ENCODE peak calls at places on chromosome 20, in six cellular contexts. H, K, P, V, F and R are unnamed samples.
A peak's percentile ranks its signal among the peaks of the same experiment; 100 is the strongest.

GRCh38 chr20:49388790-49389189 is 93.7 kb downstream of the KCNB1 start:
- DNase-seq in P (no peak), V (no peak), F (no peak), K (no peak), H (no peak), R (no peak)

GRCh38 chr20:44057698-44058675 is 129.0 kb downstream of the JPH2 start:
- DNase-seq in K (peak; percentile 52), H (no peak), F (no peak), V (no peak), P (no peak), R (no peak)

GRCh38 chr20:57654998-57655811 is 35.0 kb upstream of the ZBP1 start:
- DNase-seq in K (peak; percentile 73), P (no peak), V (no peak), F (no peak), H (no peak), R (no peak)

GRCh38 chr20:54555150-54555549 is 79.8 kb downstream of the DOK5 start:
- DNase-seq in P (no peak), F (no peak), K (no peak), V (no peak), H (no peak), R (no peak)

GRCh38 chr20:30503992-30504570 is 753.4 kb upstream of the DEFB115 start:
- DNase-seq in P (no peak), F (no peak), K (no peak), H (no peak), V (no peak), R (no peak)

GRCh38 chr20:15965165-15965564 is 608.1 kb downstream of the KIF16B start:
- DNase-seq in P (no peak), K (no peak), V (no peak), F (no peak), H (no peak), R (no peak)

GRCh38 chr20:50111120-50111828 is 1.7 kb downstream of the UBE2V1 start:
- DNase-seq in H (no peak), V (no peak), F (no peak), K (no peak), P (no peak), R (peak; percentile 63)

GRCh38 chr20:45892828-45893500 is 1.8 kb downstream of the CTSA start:
- DNase-seq in P (no peak), H (no peak), F (no peak), V (peak; percentile 22), K (no peak), R (peak; percentile 10)

GRCh38 chr20:1320016-1320415 is 8.9 kb downstream of the SDCBP2 start:
- DNase-seq in V (no peak), K (no peak), F (no peak), P (no peak), H (no peak), R (no peak)

GRCh38 chr20:21640556-21640955 is 64.9 kb upstream of the PAX1 start:
- DNase-seq in V (no peak), H (no peak), K (peak; percentile 89), P (no peak), F (no peak), R (no peak)

GRCh38 chr20:4898282-4898681 is 103.0 kb downstream of the SLC23A2 start:
- DNase-seq in F (no peak), H (no peak), V (no peak), P (no peak), K (peak; percentile 56), R (no peak)

GRCh38 chr20:56755201-56755600 is 126.1 kb downstream of the TFAP2C start:
- DNase-seq in K (no peak), V (no peak), P (no peak), H (no peak), F (no peak), R (no peak)

GRCh38 chr20:41287327-41287726 is 30.2 kb downstream of the ZHX3 start:
- DNase-seq in P (no peak), V (no peak), F (no peak), H (no peak), K (no peak), R (no peak)

GRCh38 chr20:52275243-52275817 is 83.8 kb upstream of the ZFP64 start:
- DNase-seq in K (no peak), P (no peak), F (no peak), V (no peak), H (no peak), R (no peak)

GRCh38 chr20:59455392-59456341 is 148.7 kb upstream of the PHACTR3 start:
- DNase-seq in F (no peak), K (peak; percentile 67), H (no peak), V (no peak), P (no peak), R (no peak)

GRCh38 chr20:44810391-44811149 is at the start of gene RIMS4:
- DNase-seq in V (no peak), H (no peak), F (no peak), P (no peak), K (peak; percentile 77), R (no peak)